ENCODE peak calls at places on chromosomes 4 and X, in four cellular contexts. One of them, this sample, is unnamed.

GRCh38 chr4:86991998-86992397 is 57.2 kb downstream of the AFF1 start:
- DNase-seq in HepG2: no peak
- DNase-seq in K562: no peak
- DNase-seq in GM12878: no peak
- DNase-seq in this sample: no peak

GRCh38 chr4:7073526-7074390 is 5.9 kb upstream of the GRPEL1 start:
- DNase-seq in HepG2: peak; percentile 77
- DNase-seq in K562: peak; percentile 82
- DNase-seq in GM12878: no peak
- DNase-seq in this sample: peak; percentile 52

GRCh38 chr4:69888336-69888735 is 28.4 kb upstream of the SULT1E1 start:
- DNase-seq in HepG2: no peak
- DNase-seq in K562: no peak
- DNase-seq in GM12878: no peak
- DNase-seq in this sample: no peak

GRCh38 chr4:135281230-135281629 is 1079.6 kb upstream of the PABPC4L start:
- DNase-seq in HepG2: no peak
- DNase-seq in K562: no peak
- DNase-seq in GM12878: no peak
- DNase-seq in this sample: no peak

GRCh38 chr4:181503800-181504364 is 739.3 kb upstream of the TENM3 start:
- DNase-seq in HepG2: no peak
- DNase-seq in K562: no peak
- DNase-seq in GM12878: no peak
- DNase-seq in this sample: no peak

GRCh38 chr4:14254252-14254651 is 626.7 kb upstream of the BOD1L1 start:
- DNase-seq in HepG2: no peak
- DNase-seq in K562: peak; percentile 19
- DNase-seq in GM12878: no peak
- DNase-seq in this sample: peak; percentile 60

GRCh38 chrX:134712272-134712671 is 54.0 kb upstream of the PLAC1 start:
- DNase-seq in HepG2: no peak
- DNase-seq in K562: no peak
- DNase-seq in GM12878: no peak
- DNase-seq in this sample: no peak

GRCh38 chrX:16828126-16828908 is 41.8 kb downstream of the RBBP7 start:
- DNase-seq in HepG2: no peak
- DNase-seq in K562: no peak
- DNase-seq in GM12878: no peak
- DNase-seq in this sample: no peak

GRCh38 chr4:74219241-74219640 is 61.3 kb downstream of the MTHFD2L start:
- DNase-seq in HepG2: no peak
- DNase-seq in K562: no peak
- DNase-seq in GM12878: no peak
- DNase-seq in this sample: no peak

GRCh38 chr4:87679449-87680169 is 29.5 kb downstream of the DMP1 start:
- DNase-seq in HepG2: peak; percentile 48
- DNase-seq in K562: peak; percentile 58
- DNase-seq in GM12878: peak; percentile 2
- DNase-seq in this sample: peak; percentile 72

GRCh38 chrX:83845397-83845796 is 15.5 kb upstream of the CYLC1 start:
- DNase-seq in HepG2: peak; percentile 18
- DNase-seq in K562: peak; percentile 12
- DNase-seq in GM12878: no peak
- DNase-seq in this sample: no peak

GRCh38 chr4:153947124-153947523 is 158.2 kb upstream of the SFRP2 start:
- DNase-seq in HepG2: no peak
- DNase-seq in K562: no peak
- DNase-seq in GM12878: no peak
- DNase-seq in this sample: no peak

GRCh38 chr4:152992027-152992426 is 55.9 kb downstream of the FHDC1 start:
- DNase-seq in HepG2: no peak
- DNase-seq in K562: no peak
- DNase-seq in GM12878: no peak
- DNase-seq in this sample: no peak

GRCh38 chr4:101284546-101284945 is 62.8 kb downstream of the PPP3CA start:
- DNase-seq in HepG2: no peak
- DNase-seq in K562: no peak
- DNase-seq in GM12878: no peak
- DNase-seq in this sample: no peak

GRCh38 chr4:144169211-144169610 is 28.7 kb upstream of the GYPA start:
- DNase-seq in HepG2: no peak
- DNase-seq in K562: no peak
- DNase-seq in GM12878: no peak
- DNase-seq in this sample: no peak

GRCh38 chr4:184112006-184112550 is 105.6 kb downstream of the ENPP6 start:
- DNase-seq in HepG2: no peak
- DNase-seq in K562: no peak
- DNase-seq in GM12878: no peak
- DNase-seq in this sample: no peak

GRCh38 chr4:16969696-16970135 is 71.3 kb upstream of the LDB2 start:
- DNase-seq in HepG2: peak; percentile 50
- DNase-seq in K562: no peak
- DNase-seq in GM12878: no peak
- DNase-seq in this sample: no peak

GRCh38 chr4:139978692-139979091 is 175.3 kb downstream of the MAML3 start:
- DNase-seq in HepG2: no peak
- DNase-seq in K562: no peak
- DNase-seq in GM12878: peak; percentile 75
- DNase-seq in this sample: no peak

GRCh38 chr4:112897548-112897947 is 151.9 kb upstream of the ANK2 start:
- DNase-seq in HepG2: peak; percentile 23
- DNase-seq in K562: no peak
- DNase-seq in GM12878: no peak
- DNase-seq in this sample: peak; percentile 22

GRCh38 chr4:43132010-43132582 is 239.6 kb downstream of the GRXCR1 start:
- DNase-seq in HepG2: peak; percentile 42
- DNase-seq in K562: peak; percentile 12
- DNase-seq in GM12878: peak; percentile 3
- DNase-seq in this sample: peak; percentile 75

GRCh38 chrX:147910607-147911006 is 1.1 kb upstream of the FMR1 start:
- DNase-seq in HepG2: no peak
- DNase-seq in K562: no peak
- DNase-seq in GM12878: no peak
- DNase-seq in this sample: no peak

GRCh38 chr4:96642486-96642885 is 802.6 kb downstream of the PDHA2 start:
- DNase-seq in HepG2: no peak
- DNase-seq in K562: no peak
- DNase-seq in GM12878: no peak
- DNase-seq in this sample: no peak

GRCh38 chr4:173436149-173436579 is 37.2 kb upstream of the SCRG1 start:
- DNase-seq in HepG2: no peak
- DNase-seq in K562: no peak
- DNase-seq in GM12878: no peak
- DNase-seq in this sample: no peak

GRCh38 chr4:78904143-78904542 is 35.1 kb downstream of the PAQR3 start:
- DNase-seq in HepG2: no peak
- DNase-seq in K562: no peak
- DNase-seq in GM12878: no peak
- DNase-seq in this sample: no peak

GRCh38 chrX:66408507-66408906 is 230.4 kb downstream of the EDA2R start:
- DNase-seq in HepG2: no peak
- DNase-seq in K562: peak; percentile 3
- DNase-seq in GM12878: peak; percentile 11
- DNase-seq in this sample: no peak

GRCh38 chrX:149628768-149629167 is 2.8 kb downstream of the TMEM185A start:
- DNase-seq in HepG2: peak; percentile 55
- DNase-seq in K562: no peak
- DNase-seq in GM12878: no peak
- DNase-seq in this sample: no peak

GRCh38 chr4:82509029-82509428 is 52.8 kb downstream of the TMEM150C start:
- DNase-seq in HepG2: no peak
- DNase-seq in K562: no peak
- DNase-seq in GM12878: no peak
- DNase-seq in this sample: no peak

GRCh38 chr4:145289403-145290076 is 109.2 kb upstream of the OTUD4 start:
- DNase-seq in HepG2: no peak
- DNase-seq in K562: no peak
- DNase-seq in GM12878: no peak
- DNase-seq in this sample: no peak

GRCh38 chr4:53763813-53764597 is 172.7 kb upstream of the LNX1 start:
- DNase-seq in HepG2: no peak
- DNase-seq in K562: no peak
- DNase-seq in GM12878: no peak
- DNase-seq in this sample: no peak

GRCh38 chr4:136864580-136865185 is 667.6 kb downstream of the PCDH18 start:
- DNase-seq in HepG2: peak; percentile 32
- DNase-seq in K562: peak; percentile 10
- DNase-seq in GM12878: peak; percentile 24
- DNase-seq in this sample: no peak

GRCh38 chrX:8345473-8345872 is 119.2 kb upstream of the VCX3B start:
- DNase-seq in HepG2: peak; percentile 3
- DNase-seq in K562: no peak
- DNase-seq in GM12878: no peak
- DNase-seq in this sample: no peak

GRCh38 chr4:118776166-118776954 is 59.6 kb downstream of the SEC24D start:
- DNase-seq in HepG2: no peak
- DNase-seq in K562: no peak
- DNase-seq in GM12878: no peak
- DNase-seq in this sample: no peak
- TF ChIP-seq CBFB in HepG2: no peak
- TF ChIP-seq CBFB in K562: no peak
- TF ChIP-seq CBFB in GM12878: no peak
- TF ChIP-seq CBFB in this sample: no peak

DNA sequence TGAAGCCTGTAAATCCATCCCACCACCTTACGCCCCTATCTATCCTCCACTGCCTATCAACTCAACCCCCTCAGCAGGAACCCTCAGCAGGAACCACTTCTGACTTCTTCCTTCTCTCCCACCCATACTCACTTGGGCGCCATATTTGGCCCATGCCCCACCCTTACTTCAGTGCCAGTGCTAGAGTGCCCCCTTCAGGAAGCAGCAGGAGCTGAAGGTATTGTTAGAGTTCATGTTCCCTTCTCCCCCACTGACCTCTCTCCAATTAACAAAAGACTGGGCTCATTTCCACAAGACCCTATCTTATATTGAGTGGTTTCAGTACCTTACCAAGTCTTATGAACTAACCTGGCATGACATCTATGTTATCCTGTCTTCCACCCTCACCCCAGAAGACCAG is 363.1 kb upstream of the SLIT2 start:
- DNase-seq in HepG2: no peak
- DNase-seq in K562: peak; percentile 6
- DNase-seq in GM12878: no peak
- DNase-seq in this sample: no peak
- TF ChIP-seq ATF3 in HepG2: no peak
- TF ChIP-seq ATF3 in K562: no peak
- TF ChIP-seq ATF3 in GM12878: no peak
- TF ChIP-seq ATF3 in this sample: no peak

GRCh38 chr4:8222609-8223391 is 23.7 kb downstream of the SH3TC1 start:
- DNase-seq in HepG2: no peak
- DNase-seq in K562: no peak
- DNase-seq in GM12878: no peak
- DNase-seq in this sample: no peak

GRCh38 chr4:8227201-8227770 is 28.2 kb downstream of the SH3TC1 start:
- DNase-seq in HepG2: no peak
- DNase-seq in K562: no peak
- DNase-seq in GM12878: no peak
- DNase-seq in this sample: no peak

GRCh38 chr4:8225704-8226443 is 26.8 kb downstream of the SH3TC1 start:
- DNase-seq in HepG2: peak; percentile 73
- DNase-seq in K562: no peak
- DNase-seq in GM12878: no peak
- DNase-seq in this sample: no peak

GRCh38 chr4:8225290-8225625 is 26.2 kb downstream of the SH3TC1 start:
- DNase-seq in HepG2: no peak
- DNase-seq in K562: no peak
- DNase-seq in GM12878: no peak
- DNase-seq in this sample: no peak

GRCh38 chr4:8224596-8225289 is 25.7 kb downstream of the SH3TC1 start:
- DNase-seq in HepG2: no peak
- DNase-seq in K562: no peak
- DNase-seq in GM12878: no peak
- DNase-seq in this sample: no peak
- TF ChIP-seq CBFB in HepG2: no peak
- TF ChIP-seq CBFB in K562: no peak
- TF ChIP-seq CBFB in GM12878: no peak
- TF ChIP-seq CBFB in this sample: no peak

GRCh38 chrX:13994681-13995080 is 35.0 kb downstream of the GEMIN8 start:
- DNase-seq in HepG2: no peak
- DNase-seq in K562: no peak
- DNase-seq in GM12878: no peak
- DNase-seq in this sample: no peak

GRCh38 chrX:13985697-13986435 is 43.8 kb downstream of the GEMIN8 start:
- DNase-seq in HepG2: no peak
- DNase-seq in K562: no peak
- DNase-seq in GM12878: no peak
- DNase-seq in this sample: no peak

GRCh38 chrX:13994104-13994503 is 35.6 kb downstream of the GEMIN8 start:
- DNase-seq in HepG2: no peak
- DNase-seq in K562: no peak
- DNase-seq in GM12878: no peak
- DNase-seq in this sample: no peak

DNA sequence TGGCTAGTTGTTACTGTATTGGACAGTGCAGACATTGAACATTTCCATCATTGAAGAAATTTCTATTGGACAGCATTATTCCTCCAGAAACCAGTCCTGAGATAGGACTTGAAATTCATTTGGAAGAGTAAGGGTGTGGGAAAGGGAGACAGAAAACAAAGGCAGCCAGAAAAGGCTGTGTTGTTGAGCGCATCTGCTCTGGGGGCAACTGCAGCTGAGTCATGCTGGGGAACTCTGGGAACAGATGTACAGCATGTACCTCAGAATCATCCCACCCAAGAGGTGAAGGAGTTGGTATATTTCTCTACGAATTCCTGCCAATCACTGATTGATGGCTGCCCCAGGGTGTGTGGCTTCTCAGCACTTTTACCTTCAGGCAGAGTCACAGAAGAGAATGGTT is 39.6 kb downstream of the GEMIN8 start:
- DNase-seq in HepG2: no peak
- DNase-seq in K562: no peak
- DNase-seq in GM12878: no peak
- DNase-seq in this sample: no peak
- TF ChIP-seq ATF3 in HepG2: no peak
- TF ChIP-seq ATF3 in K562: no peak
- TF ChIP-seq ATF3 in GM12878: no peak
- TF ChIP-seq ATF3 in this sample: no peak

DNA sequence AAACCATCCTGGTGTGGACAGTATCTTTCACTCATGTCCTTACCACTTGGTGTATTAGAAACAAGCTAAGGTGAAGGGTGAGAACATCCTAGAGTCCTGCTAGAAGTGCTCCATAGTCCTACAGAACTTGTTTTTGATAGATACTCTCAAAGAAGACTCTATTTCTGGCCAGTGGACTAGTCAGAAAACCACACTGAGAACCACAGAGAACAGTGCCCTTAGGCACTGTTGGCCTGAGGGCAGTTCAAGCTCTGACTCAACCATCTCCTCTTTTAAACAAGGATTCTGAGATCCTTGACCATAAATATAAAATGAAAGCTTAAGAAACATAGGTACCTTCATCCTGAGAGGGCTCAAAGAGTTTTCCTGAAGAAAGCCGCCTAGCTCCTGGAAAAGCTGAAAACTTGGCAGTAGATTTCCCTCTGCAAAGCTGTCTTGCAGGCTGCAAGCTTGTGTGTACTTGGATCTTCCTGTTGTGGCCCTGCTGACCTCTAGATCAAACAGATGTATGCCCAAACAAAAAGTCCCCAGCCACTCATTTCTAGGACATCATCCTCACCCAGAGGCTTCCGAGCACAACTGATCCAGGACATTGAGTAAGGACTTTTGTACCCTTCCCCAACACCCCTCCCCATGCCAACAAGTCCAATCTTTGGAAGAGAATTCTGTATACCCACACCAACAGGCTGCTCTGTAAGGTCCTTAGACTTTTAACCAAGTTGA is 111.6 kb upstream of the CXCL13 start:
- DNase-seq in HepG2: no peak
- DNase-seq in K562: no peak
- DNase-seq in GM12878: no peak
- DNase-seq in this sample: no peak
- TF ChIP-seq CBFB in HepG2: no peak
- TF ChIP-seq CBFB in K562: no peak
- TF ChIP-seq CBFB in GM12878: no peak
- TF ChIP-seq CBFB in this sample: no peak

This sample was measured in WTC11.